ENCODE peak calls at places on chromosomes 5 and 9, in four cellular contexts. One of them, this sample, is unnamed.

GRCh38 chr5:159038907-159039306 is 60.8 kb downstream of the EBF1 start:
- DNase-seq in WTC11: no peak
- DNase-seq in HepG2: no peak
- DNase-seq in GM12878: no peak
- DNase-seq in this sample: no peak

GRCh38 chr5:145160679-145161078 is 674.5 kb downstream of the PRELID2 start:
- DNase-seq in WTC11: no peak
- DNase-seq in HepG2: no peak
- DNase-seq in GM12878: no peak
- DNase-seq in this sample: no peak

GRCh38 chr9:128721487-128722010 is 2.4 kb downstream of the ZDHHC12 start:
- DNase-seq in WTC11: no peak
- DNase-seq in HepG2: no peak
- DNase-seq in GM12878: no peak
- DNase-seq in this sample: no peak

GRCh38 chr9:123310551-123311249 is 42.3 kb upstream of the STRBP start:
- DNase-seq in WTC11: no peak
- DNase-seq in HepG2: peak
- DNase-seq in GM12878: no peak
- DNase-seq in this sample: no peak

GRCh38 chr5:95823738-95824609 is 1.4 kb upstream of the GLRX start:
- DNase-seq in WTC11: no peak
- DNase-seq in HepG2: peak
- DNase-seq in GM12878: no peak
- DNase-seq in this sample: peak

GRCh38 chr5:62199792-62200716 is 106.0 kb upstream of the KIF2A start:
- DNase-seq in WTC11: no peak
- DNase-seq in HepG2: no peak
- DNase-seq in GM12878: no peak
- DNase-seq in this sample: no peak

GRCh38 chr5:118115791-118116190 is 872.6 kb downstream of the DTWD2 start:
- DNase-seq in WTC11: no peak
- DNase-seq in HepG2: no peak
- DNase-seq in GM12878: no peak
- DNase-seq in this sample: no peak

GRCh38 chr9:101601904-101602765 is 7.4 kb upstream of the PPP3R2 start:
- DNase-seq in WTC11: peak
- DNase-seq in HepG2: peak
- DNase-seq in GM12878: no peak
- DNase-seq in this sample: peak

GRCh38 chr9:75152416-75152815 is 64.1 kb downstream of the OSTF1 start:
- DNase-seq in WTC11: no peak
- DNase-seq in HepG2: no peak
- DNase-seq in GM12878: no peak
- DNase-seq in this sample: no peak

GRCh38 chr5:58393716-58394115 is 66.2 kb downstream of the PLK2 start:
- DNase-seq in WTC11: no peak
- DNase-seq in HepG2: no peak
- DNase-seq in GM12878: no peak
- DNase-seq in this sample: no peak

GRCh38 chr5:58399951-58400350 is 59.9 kb downstream of the PLK2 start:
- DNase-seq in WTC11: no peak
- DNase-seq in HepG2: no peak
- DNase-seq in GM12878: no peak
- DNase-seq in this sample: no peak

GRCh38 chr5:58392491-58392890 is 67.4 kb downstream of the PLK2 start:
- DNase-seq in WTC11: no peak
- DNase-seq in HepG2: no peak
- DNase-seq in GM12878: no peak
- DNase-seq in this sample: no peak

DNA sequence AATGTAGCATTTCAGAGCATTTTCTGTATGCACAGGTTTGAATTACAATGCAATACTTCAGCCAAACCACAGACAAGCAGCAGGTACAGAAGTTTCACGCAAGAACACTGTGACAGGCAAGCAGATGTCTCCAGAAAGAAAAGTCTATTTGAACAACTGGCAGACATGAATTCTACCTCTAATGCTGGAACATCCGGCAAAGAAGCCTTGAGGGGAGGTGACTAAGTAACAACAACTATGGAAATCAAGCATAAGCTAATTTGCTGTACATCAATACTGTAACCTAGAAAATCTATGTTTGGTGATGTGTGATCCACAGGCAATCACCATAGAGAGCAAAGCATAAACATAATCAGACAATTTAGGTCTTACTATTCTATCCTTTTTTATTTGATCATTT is 65.6 kb downstream of the PLK2 start:
- DNase-seq in WTC11: no peak
- DNase-seq in HepG2: no peak
- DNase-seq in GM12878: no peak
- DNase-seq in this sample: no peak
- TF ChIP-seq ETV6 in WTC11: no peak
- TF ChIP-seq ETV6 in HepG2: no peak
- TF ChIP-seq ETV6 in GM12878: no peak
- TF ChIP-seq ETV6 in this sample: no peak

DNA sequence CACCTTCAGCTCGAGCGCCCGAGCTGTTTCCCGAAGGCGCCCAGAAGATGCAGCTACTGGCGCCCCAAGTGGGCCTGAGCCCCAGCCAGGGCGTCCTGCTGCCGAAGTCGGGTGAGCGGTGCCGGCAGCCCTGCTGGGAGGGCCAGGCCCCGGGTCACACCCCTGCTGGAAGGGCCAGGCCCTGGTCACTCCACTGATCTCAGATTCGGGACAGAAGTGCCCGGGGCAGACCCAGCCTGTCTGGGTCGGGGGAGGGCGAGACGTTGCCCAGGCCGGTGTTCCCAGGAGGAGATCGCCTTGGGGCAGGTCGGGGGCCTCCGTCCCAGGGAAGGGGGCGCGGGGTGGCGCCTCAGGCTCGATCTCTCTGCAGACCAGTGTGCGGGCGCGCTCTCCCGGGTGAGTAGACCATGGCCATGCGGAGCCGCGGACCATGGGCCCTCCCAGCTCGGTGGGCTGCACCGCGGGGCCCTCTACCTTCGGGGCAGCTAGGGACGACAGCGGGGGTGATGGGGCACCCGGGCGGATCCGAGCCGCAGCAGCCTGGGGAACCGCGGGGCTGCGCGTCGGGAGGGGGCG is 2.3 kb downstream of the LCNL1 start:
- DNase-seq in WTC11: no peak
- DNase-seq in HepG2: no peak
- DNase-seq in GM12878: no peak
- DNase-seq in this sample: no peak
- TF ChIP-seq ETV6 in WTC11: no peak
- TF ChIP-seq ETV6 in HepG2: no peak
- TF ChIP-seq ETV6 in GM12878: no peak
- TF ChIP-seq ETV6 in this sample: no peak

GRCh38 chr9:38421498-38422211 is 2.6 kb downstream of the IGFBPL1 start:
- DNase-seq in WTC11: peak
- DNase-seq in HepG2: no peak
- DNase-seq in GM12878: no peak
- DNase-seq in this sample: no peak

GRCh38 chr9:38423273-38423938 is 848 bp downstream of the IGFBPL1 start:
- DNase-seq in WTC11: no peak
- DNase-seq in HepG2: no peak
- DNase-seq in GM12878: no peak
- DNase-seq in this sample: no peak

GRCh38 chr9:38424918-38425317 is 664 bp upstream of the IGFBPL1 start:
- DNase-seq in WTC11: no peak
- DNase-seq in HepG2: no peak
- DNase-seq in GM12878: no peak
- DNase-seq in this sample: no peak

GRCh38 chr9:38423939-38424843 is at the start of gene IGFBPL1:
- DNase-seq in WTC11: peak
- DNase-seq in HepG2: no peak
- DNase-seq in GM12878: no peak
- DNase-seq in this sample: no peak

GRCh38 chr9:38422555-38423245 is 1.6 kb downstream of the IGFBPL1 start:
- DNase-seq in WTC11: no peak
- DNase-seq in HepG2: no peak
- DNase-seq in GM12878: no peak
- DNase-seq in this sample: no peak
- TF ChIP-seq ETV6 in WTC11: no peak
- TF ChIP-seq ETV6 in HepG2: no peak
- TF ChIP-seq ETV6 in GM12878: no peak
- TF ChIP-seq ETV6 in this sample: no peak

GRCh38 chr9:2497666-2498400 is 123.8 kb upstream of the VLDLR start:
- DNase-seq in WTC11: no peak
- DNase-seq in HepG2: no peak
- DNase-seq in GM12878: no peak
- DNase-seq in this sample: no peak
- TF ChIP-seq ETV6 in WTC11: no peak
- TF ChIP-seq ETV6 in HepG2: no peak
- TF ChIP-seq ETV6 in GM12878: no peak
- TF ChIP-seq ETV6 in this sample: no peak

GRCh38 chr9:113223963-113224362 is 2.6 kb downstream of the SLC31A1 start:
- DNase-seq in WTC11: no peak
- DNase-seq in HepG2: peak
- DNase-seq in GM12878: no peak
- DNase-seq in this sample: no peak

GRCh38 chr9:113221800-113222481 is 597 bp downstream of the SLC31A1 start:
- DNase-seq in WTC11: no peak
- DNase-seq in HepG2: peak
- DNase-seq in GM12878: no peak
- DNase-seq in this sample: peak

GRCh38 chr9:113220467-113221002 is 542 bp downstream of the FKBP15 start:
- DNase-seq in WTC11: no peak
- DNase-seq in HepG2: no peak
- DNase-seq in GM12878: no peak
- DNase-seq in this sample: peak

GRCh38 chr9:113221003-113221799 is at the start of the genes FKBP15 and SLC31A1:
- DNase-seq in WTC11: peak
- DNase-seq in HepG2: peak
- DNase-seq in GM12878: peak
- DNase-seq in this sample: peak

GRCh38 chr9:113222482-113222841 is 1.1 kb downstream of the SLC31A1 start:
- DNase-seq in WTC11: no peak
- DNase-seq in HepG2: peak
- DNase-seq in GM12878: no peak
- DNase-seq in this sample: no peak
- TF ChIP-seq ETV6 in WTC11: no peak
- TF ChIP-seq ETV6 in HepG2: no peak
- TF ChIP-seq ETV6 in GM12878: no peak
- TF ChIP-seq ETV6 in this sample: no peak